ENCODE peak calls at places on chromosomes 3 and 15, in seven cellular contexts. One of them, this sample, is unnamed. For H3K9me3, the result is how much of the 10 kb centered on the place peaks cover.

GRCh38 chr15:63305276-63305675 is 27.9 kb downstream of the APH1B start:
- DNase-seq in left ventricle myocardium inferior: no peak
- DNase-seq in fibroblast of lung: no peak
- DNase-seq in psoas muscle: no peak
- DNase-seq in neural progenitor cell: no peak
- DNase-seq in uterus: no peak
- DNase-seq in Peyer's patch: no peak
- DNase-seq in this sample: no peak

GRCh38 chr3:193939527-193939926 is 196.4 kb upstream of the HES1 start:
- DNase-seq in left ventricle myocardium inferior: no peak
- DNase-seq in fibroblast of lung: no peak
- DNase-seq in psoas muscle: no peak
- DNase-seq in neural progenitor cell: peak
- DNase-seq in uterus: no peak
- DNase-seq in Peyer's patch: no peak
- DNase-seq in this sample: no peak

GRCh38 chr3:120196333-120196732 is 88.7 kb downstream of the GPR156 start:
- DNase-seq in left ventricle myocardium inferior: no peak
- DNase-seq in fibroblast of lung: no peak
- DNase-seq in psoas muscle: no peak
- DNase-seq in neural progenitor cell: no peak
- DNase-seq in uterus: no peak
- DNase-seq in Peyer's patch: no peak
- DNase-seq in this sample: no peak

GRCh38 chr15:92682772-92683510 is 27.4 kb upstream of the FAM174B start:
- DNase-seq in left ventricle myocardium inferior: peak
- DNase-seq in fibroblast of lung: no peak
- DNase-seq in psoas muscle: no peak
- DNase-seq in neural progenitor cell: no peak
- DNase-seq in uterus: peak
- DNase-seq in Peyer's patch: no peak
- DNase-seq in this sample: no peak

GRCh38 chr3:30492581-30493192 is 113.7 kb upstream of the TGFBR2 start:
- DNase-seq in left ventricle myocardium inferior: no peak
- DNase-seq in fibroblast of lung: peak
- DNase-seq in psoas muscle: no peak
- DNase-seq in neural progenitor cell: no peak
- DNase-seq in uterus: no peak
- DNase-seq in Peyer's patch: no peak
- DNase-seq in this sample: no peak

GRCh38 chr15:85956515-85957275 is 123.0 kb upstream of the AGBL1 start:
- DNase-seq in left ventricle myocardium inferior: no peak
- DNase-seq in fibroblast of lung: peak
- DNase-seq in psoas muscle: no peak
- DNase-seq in neural progenitor cell: no peak
- DNase-seq in uterus: no peak
- DNase-seq in Peyer's patch: no peak
- DNase-seq in this sample: no peak

GRCh38 chr3:127739347-127740135 is 66.8 kb downstream of the ABTB1 start:
- DNase-seq in left ventricle myocardium inferior: no peak
- DNase-seq in fibroblast of lung: peak
- DNase-seq in psoas muscle: no peak
- DNase-seq in neural progenitor cell: no peak
- DNase-seq in uterus: no peak
- DNase-seq in Peyer's patch: peak
- DNase-seq in this sample: no peak

GRCh38 chr3:155352900-155353490 is 59.5 kb upstream of the STRIT1 start:
- DNase-seq in left ventricle myocardium inferior: no peak
- DNase-seq in fibroblast of lung: peak
- DNase-seq in psoas muscle: no peak
- DNase-seq in neural progenitor cell: peak
- DNase-seq in uterus: no peak
- DNase-seq in Peyer's patch: no peak
- DNase-seq in this sample: no peak

GRCh38 chr15:63462053-63462452 is 42.3 kb upstream of the USP3 start:
- DNase-seq in left ventricle myocardium inferior: no peak
- DNase-seq in fibroblast of lung: peak
- DNase-seq in psoas muscle: no peak
- DNase-seq in neural progenitor cell: no peak
- DNase-seq in uterus: no peak
- DNase-seq in Peyer's patch: no peak
- DNase-seq in this sample: no peak

GRCh38 chr15:25226360-25226759 is 212.5 kb downstream of the UBE3A start:
- DNase-seq in left ventricle myocardium inferior: peak
- DNase-seq in fibroblast of lung: no peak
- DNase-seq in psoas muscle: no peak
- DNase-seq in neural progenitor cell: no peak
- DNase-seq in uterus: no peak
- DNase-seq in Peyer's patch: no peak
- DNase-seq in this sample: no peak
- H3K9me3 ChIP-seq in left ventricle myocardium inferior: under half
- H3K9me3 ChIP-seq in fibroblast of lung: under half
- H3K9me3 ChIP-seq in psoas muscle: under half
- H3K9me3 ChIP-seq in neural progenitor cell: under half
- H3K9me3 ChIP-seq in uterus: under half
- H3K9me3 ChIP-seq in Peyer's patch: under half
- H3K9me3 ChIP-seq in this sample: under half

GRCh38 chr3:138768126-138768525 is 66.6 kb downstream of the PIK3CB start:
- DNase-seq in left ventricle myocardium inferior: no peak
- DNase-seq in fibroblast of lung: no peak
- DNase-seq in psoas muscle: no peak
- DNase-seq in neural progenitor cell: no peak
- DNase-seq in uterus: no peak
- DNase-seq in Peyer's patch: no peak
- DNase-seq in this sample: no peak

GRCh38 chr3:138771585-138771984 is 63.1 kb downstream of the PIK3CB start:
- DNase-seq in left ventricle myocardium inferior: no peak
- DNase-seq in fibroblast of lung: no peak
- DNase-seq in psoas muscle: no peak
- DNase-seq in neural progenitor cell: no peak
- DNase-seq in uterus: no peak
- DNase-seq in Peyer's patch: no peak
- DNase-seq in this sample: no peak

GRCh38 chr3:138768946-138769345 is 65.8 kb downstream of the PIK3CB start:
- DNase-seq in left ventricle myocardium inferior: no peak
- DNase-seq in fibroblast of lung: no peak
- DNase-seq in psoas muscle: no peak
- DNase-seq in neural progenitor cell: no peak
- DNase-seq in uterus: no peak
- DNase-seq in Peyer's patch: no peak
- DNase-seq in this sample: no peak

GRCh38 chr3:138767498-138768104 is 67.1 kb downstream of the PIK3CB start:
- DNase-seq in left ventricle myocardium inferior: no peak
- DNase-seq in fibroblast of lung: no peak
- DNase-seq in psoas muscle: no peak
- DNase-seq in neural progenitor cell: no peak
- DNase-seq in uterus: no peak
- DNase-seq in Peyer's patch: no peak
- DNase-seq in this sample: no peak
- H3K9me3 ChIP-seq in left ventricle myocardium inferior: under half
- H3K9me3 ChIP-seq in fibroblast of lung: under half
- H3K9me3 ChIP-seq in psoas muscle: under half
- H3K9me3 ChIP-seq in neural progenitor cell: under half
- H3K9me3 ChIP-seq in uterus: under half
- H3K9me3 ChIP-seq in Peyer's patch: under half
- H3K9me3 ChIP-seq in this sample: under half

GRCh38 chr3:177622982-177623617 is 425.8 kb upstream of the TBL1XR1 start:
- DNase-seq in left ventricle myocardium inferior: no peak
- DNase-seq in fibroblast of lung: no peak
- DNase-seq in psoas muscle: no peak
- DNase-seq in neural progenitor cell: no peak
- DNase-seq in uterus: no peak
- DNase-seq in Peyer's patch: no peak
- DNase-seq in this sample: no peak
- H3K9me3 ChIP-seq in left ventricle myocardium inferior: under half
- H3K9me3 ChIP-seq in fibroblast of lung: under half
- H3K9me3 ChIP-seq in psoas muscle: under half
- H3K9me3 ChIP-seq in neural progenitor cell: under half
- H3K9me3 ChIP-seq in uterus: under half
- H3K9me3 ChIP-seq in Peyer's patch: under half
- H3K9me3 ChIP-seq in this sample: under half

GRCh38 chr15:25188551-25189101 is 233.8 kb downstream of the SNRPN start:
- DNase-seq in left ventricle myocardium inferior: no peak
- DNase-seq in fibroblast of lung: no peak
- DNase-seq in psoas muscle: no peak
- DNase-seq in neural progenitor cell: no peak
- DNase-seq in uterus: no peak
- DNase-seq in Peyer's patch: no peak
- DNase-seq in this sample: no peak
- H3K9me3 ChIP-seq in left ventricle myocardium inferior: under half
- H3K9me3 ChIP-seq in fibroblast of lung: under half
- H3K9me3 ChIP-seq in psoas muscle: under half
- H3K9me3 ChIP-seq in neural progenitor cell: under half
- H3K9me3 ChIP-seq in uterus: under half
- H3K9me3 ChIP-seq in Peyer's patch: under half
- H3K9me3 ChIP-seq in this sample: under half

GRCh38 chr15:90382305-90382704 is 5.7 kb upstream of the IQGAP1 start:
- DNase-seq in left ventricle myocardium inferior: no peak
- DNase-seq in fibroblast of lung: no peak
- DNase-seq in psoas muscle: no peak
- DNase-seq in neural progenitor cell: no peak
- DNase-seq in uterus: no peak
- DNase-seq in Peyer's patch: no peak
- DNase-seq in this sample: no peak

GRCh38 chr15:90375071-90375470 is 13.0 kb upstream of the IQGAP1 start:
- DNase-seq in left ventricle myocardium inferior: no peak
- DNase-seq in fibroblast of lung: no peak
- DNase-seq in psoas muscle: no peak
- DNase-seq in neural progenitor cell: no peak
- DNase-seq in uterus: no peak
- DNase-seq in Peyer's patch: no peak
- DNase-seq in this sample: no peak

GRCh38 chr15:90381515-90381914 is 6.5 kb upstream of the IQGAP1 start:
- DNase-seq in left ventricle myocardium inferior: no peak
- DNase-seq in fibroblast of lung: no peak
- DNase-seq in psoas muscle: no peak
- DNase-seq in neural progenitor cell: no peak
- DNase-seq in uterus: no peak
- DNase-seq in Peyer's patch: no peak
- DNase-seq in this sample: no peak

GRCh38 chr15:90376789-90377188 is 11.3 kb upstream of the IQGAP1 start:
- DNase-seq in left ventricle myocardium inferior: no peak
- DNase-seq in fibroblast of lung: no peak
- DNase-seq in psoas muscle: no peak
- DNase-seq in neural progenitor cell: no peak
- DNase-seq in uterus: no peak
- DNase-seq in Peyer's patch: no peak
- DNase-seq in this sample: peak

DNA sequence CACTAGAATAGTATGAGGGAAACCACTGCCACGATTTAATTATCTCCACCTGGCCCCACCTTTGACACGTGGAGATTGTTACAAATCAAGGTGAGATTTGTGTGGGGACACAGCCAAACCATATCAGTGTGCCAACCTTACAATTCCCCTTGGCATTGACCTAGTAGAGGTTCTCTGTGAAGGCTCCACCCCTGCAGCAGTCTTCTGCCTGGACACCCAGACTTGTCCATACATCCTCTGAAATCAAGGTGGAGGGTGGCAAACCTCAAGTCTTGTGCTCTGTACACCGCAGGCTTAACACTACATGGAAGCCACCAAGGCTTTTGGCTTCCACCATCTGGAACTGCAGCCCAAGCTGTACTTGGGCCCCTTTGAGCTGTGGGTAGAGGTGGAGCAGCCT is 8.8 kb upstream of the IQGAP1 start:
- DNase-seq in left ventricle myocardium inferior: no peak
- DNase-seq in fibroblast of lung: no peak
- DNase-seq in psoas muscle: no peak
- DNase-seq in neural progenitor cell: no peak
- DNase-seq in uterus: no peak
- DNase-seq in Peyer's patch: no peak
- DNase-seq in this sample: no peak
- H3K9me3 ChIP-seq in left ventricle myocardium inferior: under half
- H3K9me3 ChIP-seq in fibroblast of lung: under half
- H3K9me3 ChIP-seq in psoas muscle: under half
- H3K9me3 ChIP-seq in neural progenitor cell: under half
- H3K9me3 ChIP-seq in uterus: under half
- H3K9me3 ChIP-seq in Peyer's patch: under half
- H3K9me3 ChIP-seq in this sample: under half

This sample was measured in T-helper 17 cell.